ENCODE peak calls at places on chromosomes 6 and 20, in four cellular contexts. One of them, this sample, is unnamed.

GRCh38 chr6:99882151-99882702 is 111.8 kb downstream of the MCHR2 start:
- DNase-seq in MCF 10A: no peak
- DNase-seq in CD4-positive, alpha-beta T cell: no peak
- DNase-seq in fibroblast of mammary gland: no peak
- DNase-seq in this sample: no peak

GRCh38 chr6:170090561-170090960 is 200.3 kb downstream of the DLL1 start:
- DNase-seq in MCF 10A: no peak
- DNase-seq in CD4-positive, alpha-beta T cell: no peak
- DNase-seq in fibroblast of mammary gland: no peak
- DNase-seq in this sample: no peak

GRCh38 chr6:126339796-126340750 is at the start of gene CENPW:
- DNase-seq in MCF 10A: peak; percentile 92
- DNase-seq in CD4-positive, alpha-beta T cell: peak; percentile 83
- DNase-seq in fibroblast of mammary gland: peak; percentile 91
- DNase-seq in this sample: peak; percentile 87

GRCh38 chr6:38701551-38701950 is 1.4 kb downstream of the GLO1 start:
- DNase-seq in MCF 10A: peak; percentile 4
- DNase-seq in CD4-positive, alpha-beta T cell: no peak
- DNase-seq in fibroblast of mammary gland: no peak
- DNase-seq in this sample: no peak

GRCh38 chr20:14264869-14265268 is 72.5 kb downstream of the FLRT3 start:
- DNase-seq in MCF 10A: peak; percentile 26
- DNase-seq in CD4-positive, alpha-beta T cell: no peak
- DNase-seq in fibroblast of mammary gland: peak; percentile 53
- DNase-seq in this sample: no peak

GRCh38 chr6:22544469-22544868 is 24.9 kb upstream of the HDGFL1 start:
- DNase-seq in MCF 10A: no peak
- DNase-seq in CD4-positive, alpha-beta T cell: no peak
- DNase-seq in fibroblast of mammary gland: no peak
- DNase-seq in this sample: no peak

GRCh38 chr20:16368645-16369292 is 204.5 kb downstream of the KIF16B start:
- DNase-seq in MCF 10A: peak; percentile 41
- DNase-seq in CD4-positive, alpha-beta T cell: no peak
- DNase-seq in fibroblast of mammary gland: peak; percentile 57
- DNase-seq in this sample: no peak

GRCh38 chr20:46023999-46024398 is 5.0 kb upstream of the SLC12A5 start:
- DNase-seq in MCF 10A: no peak
- DNase-seq in CD4-positive, alpha-beta T cell: no peak
- DNase-seq in fibroblast of mammary gland: peak; percentile 38
- DNase-seq in this sample: no peak

GRCh38 chr6:15527838-15528617 is 134.8 kb downstream of the DTNBP1 start:
- DNase-seq in MCF 10A: no peak
- DNase-seq in CD4-positive, alpha-beta T cell: no peak
- DNase-seq in fibroblast of mammary gland: no peak
- DNase-seq in this sample: no peak

GRCh38 chr6:52553719-52554118 is 23.1 kb downstream of the TRAM2 start:
- DNase-seq in MCF 10A: no peak
- DNase-seq in CD4-positive, alpha-beta T cell: no peak
- DNase-seq in fibroblast of mammary gland: no peak
- DNase-seq in this sample: no peak

GRCh38 chr20:51175156-51175555 is 152.2 kb upstream of the KCNG1 start:
- DNase-seq in MCF 10A: no peak
- DNase-seq in CD4-positive, alpha-beta T cell: no peak
- DNase-seq in fibroblast of mammary gland: no peak
- DNase-seq in this sample: no peak

GRCh38 chr6:99282479-99283062 is 66.9 kb downstream of the FAXC start:
- DNase-seq in MCF 10A: peak; percentile 28
- DNase-seq in CD4-positive, alpha-beta T cell: no peak
- DNase-seq in fibroblast of mammary gland: peak; percentile 34
- DNase-seq in this sample: no peak

GRCh38 chr6:47520282-47520681 is 42.7 kb downstream of the CD2AP start:
- DNase-seq in MCF 10A: no peak
- DNase-seq in CD4-positive, alpha-beta T cell: no peak
- DNase-seq in fibroblast of mammary gland: no peak
- DNase-seq in this sample: no peak

GRCh38 chr20:22207280-22207679 is 377.1 kb downstream of the FOXA2 start:
- DNase-seq in MCF 10A: no peak
- DNase-seq in CD4-positive, alpha-beta T cell: no peak
- DNase-seq in fibroblast of mammary gland: no peak
- DNase-seq in this sample: no peak

GRCh38 chr6:105836889-105837288 is 249.2 kb upstream of the PRDM1 start:
- DNase-seq in MCF 10A: no peak
- DNase-seq in CD4-positive, alpha-beta T cell: no peak
- DNase-seq in fibroblast of mammary gland: peak; percentile 47
- DNase-seq in this sample: no peak

GRCh38 chr6:130140084-130140483 is 82.7 kb downstream of the SAMD3 start:
- DNase-seq in MCF 10A: peak; percentile 11
- DNase-seq in CD4-positive, alpha-beta T cell: no peak
- DNase-seq in fibroblast of mammary gland: peak; percentile 11
- DNase-seq in this sample: no peak

GRCh38 chr6:50062051-50062450 is 12.3 kb upstream of the DEFB112 start:
- DNase-seq in MCF 10A: peak; percentile 43
- DNase-seq in CD4-positive, alpha-beta T cell: no peak
- DNase-seq in fibroblast of mammary gland: no peak
- DNase-seq in this sample: no peak

GRCh38 chr6:16409531-16410441 is 171.4 kb downstream of the GMPR start:
- DNase-seq in MCF 10A: peak; percentile 59
- DNase-seq in CD4-positive, alpha-beta T cell: peak; percentile 35
- DNase-seq in fibroblast of mammary gland: peak; percentile 79
- DNase-seq in this sample: peak; percentile 37

GRCh38 chr6:28589234-28589951 is 63.7 kb downstream of the GPX5 start:
- DNase-seq in MCF 10A: peak; percentile 94
- DNase-seq in CD4-positive, alpha-beta T cell: no peak
- DNase-seq in fibroblast of mammary gland: peak; percentile 97
- DNase-seq in this sample: no peak

GRCh38 chr6:111846061-111846460 is 27.2 kb downstream of the FYN start:
- DNase-seq in MCF 10A: no peak
- DNase-seq in CD4-positive, alpha-beta T cell: no peak
- DNase-seq in fibroblast of mammary gland: no peak
- DNase-seq in this sample: no peak

GRCh38 chr6:12245360-12245759 is 44.8 kb upstream of the EDN1 start:
- DNase-seq in MCF 10A: no peak
- DNase-seq in CD4-positive, alpha-beta T cell: no peak
- DNase-seq in fibroblast of mammary gland: no peak
- DNase-seq in this sample: no peak

GRCh38 chr6:12243169-12243568 is 47.0 kb upstream of the EDN1 start:
- DNase-seq in MCF 10A: no peak
- DNase-seq in CD4-positive, alpha-beta T cell: no peak
- DNase-seq in fibroblast of mammary gland: no peak
- DNase-seq in this sample: no peak

GRCh38 chr6:12246900-12247299 is 43.3 kb upstream of the EDN1 start:
- DNase-seq in MCF 10A: no peak
- DNase-seq in CD4-positive, alpha-beta T cell: no peak
- DNase-seq in fibroblast of mammary gland: no peak
- DNase-seq in this sample: no peak

GRCh38 chr6:12249516-12250394 is 40.4 kb upstream of the EDN1 start:
- DNase-seq in MCF 10A: no peak
- DNase-seq in CD4-positive, alpha-beta T cell: no peak
- DNase-seq in fibroblast of mammary gland: no peak
- DNase-seq in this sample: no peak

DNA sequence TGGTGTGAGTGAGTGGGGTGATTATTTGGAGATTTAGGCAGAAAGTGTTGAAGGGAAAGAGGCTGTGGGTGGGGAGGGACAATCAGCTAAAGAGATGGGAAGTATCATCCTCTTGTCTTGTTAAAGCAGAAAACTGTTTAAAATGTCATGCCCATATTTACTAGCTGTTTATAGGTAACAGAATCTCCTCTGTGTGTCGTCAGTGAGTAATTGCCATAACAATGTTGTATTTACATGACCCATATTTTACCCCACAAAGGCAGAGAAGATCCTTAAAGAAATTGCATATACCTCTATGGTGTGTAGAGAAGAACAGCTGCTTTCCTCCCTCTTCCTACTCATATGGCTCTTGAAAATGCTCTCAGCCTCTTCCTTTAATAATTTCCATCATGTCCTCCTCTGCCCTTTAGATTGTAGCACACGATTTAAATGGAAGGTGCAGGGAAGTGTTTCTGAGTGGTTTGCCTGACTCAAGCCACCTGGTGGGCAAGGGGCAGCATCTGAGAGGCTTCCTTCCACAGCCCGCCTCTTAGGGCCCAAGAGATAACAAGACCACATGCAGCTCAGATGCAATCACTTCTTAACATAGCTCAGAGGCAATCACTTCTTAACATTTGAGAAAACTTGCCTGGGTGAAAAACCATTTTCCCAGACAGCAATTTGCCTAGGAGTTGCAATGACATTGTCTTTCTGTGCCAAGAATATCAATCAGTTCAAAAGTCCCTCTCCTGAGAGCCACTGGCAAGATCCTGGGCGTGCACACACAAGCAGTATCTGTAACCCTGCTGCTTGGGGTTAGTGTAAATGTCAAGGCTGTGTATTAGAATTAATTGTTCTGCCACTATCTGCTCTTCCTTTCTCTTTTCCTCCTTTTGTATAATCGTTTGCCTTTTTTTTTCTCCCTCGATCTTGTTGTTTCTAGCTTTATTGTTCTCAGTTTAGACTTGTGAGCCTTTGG is 44.1 kb upstream of the EDN1 start:
- DNase-seq in MCF 10A: no peak
- DNase-seq in CD4-positive, alpha-beta T cell: no peak
- DNase-seq in fibroblast of mammary gland: no peak
- DNase-seq in this sample: no peak
- TF ChIP-seq CTCF in MCF 10A: no peak
- TF ChIP-seq CTCF in CD4-positive, alpha-beta T cell: no peak
- TF ChIP-seq CTCF in fibroblast of mammary gland: no peak
- TF ChIP-seq CTCF in this sample: no peak

DNA sequence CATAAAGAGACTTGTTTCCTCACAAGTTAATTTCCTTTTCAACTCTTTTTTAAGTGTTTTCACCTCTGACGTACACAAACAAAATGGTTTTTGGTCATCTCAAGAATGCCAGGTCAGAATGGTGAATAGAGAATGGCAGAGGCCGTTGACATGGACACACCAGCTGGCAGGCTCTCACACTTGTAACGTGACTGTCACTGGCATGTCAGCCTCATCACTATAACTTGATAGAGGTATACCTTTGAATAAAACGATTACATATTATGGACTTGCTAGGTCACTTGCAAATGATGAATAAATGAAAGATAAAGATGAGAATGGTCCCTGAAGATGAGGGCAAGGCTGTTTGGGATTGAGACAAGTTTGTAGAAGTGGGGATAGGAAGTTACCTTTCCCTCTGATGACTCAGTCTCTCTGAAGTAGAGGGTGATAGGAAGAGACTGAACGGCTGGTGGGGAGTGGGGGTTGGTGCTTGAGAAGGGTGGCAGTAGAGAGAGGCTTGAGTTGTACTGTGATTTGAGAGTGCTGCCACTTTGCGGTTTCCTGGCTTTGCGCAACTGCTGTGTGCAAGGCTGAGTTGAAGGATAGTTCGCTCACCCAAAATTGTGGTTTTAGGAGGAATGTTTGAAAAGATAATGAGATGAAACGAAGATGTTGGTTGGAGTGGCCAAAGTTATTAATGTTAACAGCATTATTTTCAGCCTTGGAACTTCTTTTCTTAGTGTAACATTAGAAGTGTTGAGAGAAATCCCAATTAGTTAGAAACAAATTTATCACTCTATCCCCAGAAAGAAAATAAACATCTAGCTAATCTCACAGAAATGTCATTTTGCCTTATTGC is 30.3 kb downstream of the TBPL1 start:
- DNase-seq in MCF 10A: peak; percentile 80
- DNase-seq in CD4-positive, alpha-beta T cell: peak; percentile 49
- DNase-seq in fibroblast of mammary gland: no peak
- DNase-seq in this sample: no peak
- TF ChIP-seq CTCF in MCF 10A: no peak
- TF ChIP-seq CTCF in CD4-positive, alpha-beta T cell: peak; percentile 22
- TF ChIP-seq CTCF in fibroblast of mammary gland: no peak
- TF ChIP-seq CTCF in this sample: no peak

GRCh38 chr20:18718129-18718528 is 95.5 kb upstream of the SCP2D1 start:
- DNase-seq in MCF 10A: no peak
- DNase-seq in CD4-positive, alpha-beta T cell: no peak
- DNase-seq in fibroblast of mammary gland: no peak
- DNase-seq in this sample: no peak
- TF ChIP-seq CTCF in MCF 10A: no peak
- TF ChIP-seq CTCF in CD4-positive, alpha-beta T cell: no peak
- TF ChIP-seq CTCF in fibroblast of mammary gland: no peak
- TF ChIP-seq CTCF in this sample: no peak

GRCh38 chr6:132135409-132135808 is 184.2 kb upstream of the CCN2 start:
- DNase-seq in MCF 10A: no peak
- DNase-seq in CD4-positive, alpha-beta T cell: no peak
- DNase-seq in fibroblast of mammary gland: no peak
- DNase-seq in this sample: no peak
- TF ChIP-seq CTCF in MCF 10A: no peak
- TF ChIP-seq CTCF in CD4-positive, alpha-beta T cell: no peak
- TF ChIP-seq CTCF in fibroblast of mammary gland: no peak
- TF ChIP-seq CTCF in this sample: no peak

GRCh38 chr6:138116661-138116999 is 9.4 kb upstream of the PERP start:
- DNase-seq in MCF 10A: no peak
- DNase-seq in CD4-positive, alpha-beta T cell: no peak
- DNase-seq in fibroblast of mammary gland: no peak
- DNase-seq in this sample: no peak
- TF ChIP-seq CTCF in MCF 10A: no peak
- TF ChIP-seq CTCF in CD4-positive, alpha-beta T cell: no peak
- TF ChIP-seq CTCF in fibroblast of mammary gland: no peak
- TF ChIP-seq CTCF in this sample: no peak

This sample was measured in omental fat pad.